ENCODE peak calls at places on chromosomes 7 and 10, in seven cellular contexts. One of them, this sample, is unnamed.

GRCh38 chr10:119688033-119688508 is 36.9 kb downstream of the BAG3 start:
- DNase-seq in testis: no peak
- DNase-seq in IMR-90: no peak
- DNase-seq in fibroblast of pulmonary artery: no peak
- DNase-seq in cardiac fibroblast: no peak
- DNase-seq in fibroblast of lung: no peak
- DNase-seq in transverse colon: no peak
- DNase-seq in this sample: no peak

GRCh38 chr7:151427705-151428392 is 12.1 kb downstream of the CRYGN start:
- DNase-seq in fibroblast of lung: no peak
- DNase-seq in fibroblast of pulmonary artery: no peak
- DNase-seq in testis: no peak
- DNase-seq in IMR-90: no peak
- DNase-seq in transverse colon: no peak
- DNase-seq in cardiac fibroblast: no peak
- DNase-seq in this sample: no peak

GRCh38 chr7:115984105-115984504 is 46.5 kb downstream of the TFEC start:
- DNase-seq in testis: no peak
- DNase-seq in transverse colon: no peak
- DNase-seq in fibroblast of pulmonary artery: peak; percentile 17
- DNase-seq in fibroblast of lung: peak; percentile 26
- DNase-seq in cardiac fibroblast: peak; percentile 17
- DNase-seq in IMR-90: peak; percentile 43
- DNase-seq in this sample: peak; percentile 23

GRCh38 chr7:39458346-39458745 is 107.9 kb upstream of the YAE1 start:
- DNase-seq in IMR-90: no peak
- DNase-seq in fibroblast of lung: no peak
- DNase-seq in testis: peak; percentile 40
- DNase-seq in transverse colon: no peak
- DNase-seq in cardiac fibroblast: peak; percentile 3
- DNase-seq in fibroblast of pulmonary artery: no peak
- DNase-seq in this sample: peak; percentile 6

GRCh38 chr7:98557538-98558031 is 59.5 kb upstream of the NPTX2 start:
- DNase-seq in transverse colon: no peak
- DNase-seq in testis: no peak
- DNase-seq in fibroblast of lung: no peak
- DNase-seq in fibroblast of pulmonary artery: no peak
- DNase-seq in cardiac fibroblast: no peak
- DNase-seq in IMR-90: no peak
- DNase-seq in this sample: no peak

GRCh38 chr7:39971924-39972323 is 21.9 kb downstream of the CDK13 start:
- DNase-seq in testis: no peak
- DNase-seq in transverse colon: no peak
- DNase-seq in IMR-90: no peak
- DNase-seq in fibroblast of lung: no peak
- DNase-seq in fibroblast of pulmonary artery: no peak
- DNase-seq in cardiac fibroblast: no peak
- DNase-seq in this sample: no peak

GRCh38 chr10:129814681-129815646 is 149.1 kb downstream of the EBF3 start:
- DNase-seq in testis: no peak
- DNase-seq in IMR-90: no peak
- DNase-seq in cardiac fibroblast: no peak
- DNase-seq in fibroblast of pulmonary artery: no peak
- DNase-seq in transverse colon: no peak
- DNase-seq in fibroblast of lung: no peak
- DNase-seq in this sample: no peak

GRCh38 chr7:34320926-34321609 is 336.9 kb upstream of the NPSR1 start:
- DNase-seq in IMR-90: peak; percentile 58
- DNase-seq in transverse colon: peak; percentile 68
- DNase-seq in fibroblast of pulmonary artery: peak; percentile 80
- DNase-seq in cardiac fibroblast: peak; percentile 79
- DNase-seq in fibroblast of lung: peak; percentile 66
- DNase-seq in testis: peak; percentile 84
- DNase-seq in this sample: peak; percentile 62

GRCh38 chr10:97713351-97713827 is at the start of gene MARVELD1:
- DNase-seq in fibroblast of pulmonary artery: peak; percentile 85
- DNase-seq in IMR-90: peak; percentile 77
- DNase-seq in fibroblast of lung: peak; percentile 87
- DNase-seq in transverse colon: peak; percentile 70
- DNase-seq in testis: peak; percentile 68
- DNase-seq in cardiac fibroblast: peak; percentile 78
- DNase-seq in this sample: peak; percentile 77

GRCh38 chr7:91093181-91093580 is 171.1 kb upstream of the FZD1 start:
- DNase-seq in cardiac fibroblast: no peak
- DNase-seq in transverse colon: no peak
- DNase-seq in fibroblast of lung: no peak
- DNase-seq in fibroblast of pulmonary artery: no peak
- DNase-seq in testis: no peak
- DNase-seq in IMR-90: no peak
- DNase-seq in this sample: no peak
- H3K4me3 ChIP-seq in cardiac fibroblast: no peak overlapping the region
- H3K4me3 ChIP-seq in transverse colon: no peak overlapping the region
- H3K4me3 ChIP-seq in fibroblast of lung: no peak overlapping the region
- H3K4me3 ChIP-seq in fibroblast of pulmonary artery: no peak overlapping the region
- H3K4me3 ChIP-seq in testis: no peak overlapping the region
- H3K4me3 ChIP-seq in IMR-90: no peak overlapping the region
- H3K4me3 ChIP-seq in this sample: no peak overlapping the region

GRCh38 chr10:73210395-73211105 is 36.5 kb downstream of the DNAJC9 start:
- DNase-seq in transverse colon: no peak
- DNase-seq in IMR-90: no peak
- DNase-seq in testis: no peak
- DNase-seq in fibroblast of pulmonary artery: no peak
- DNase-seq in fibroblast of lung: no peak
- DNase-seq in cardiac fibroblast: no peak
- DNase-seq in this sample: no peak

GRCh38 chr10:73205956-73206355 is 38.0 kb downstream of the FAM149B1 start:
- DNase-seq in cardiac fibroblast: no peak
- DNase-seq in transverse colon: no peak
- DNase-seq in testis: no peak
- DNase-seq in IMR-90: no peak
- DNase-seq in fibroblast of pulmonary artery: no peak
- DNase-seq in fibroblast of lung: no peak
- DNase-seq in this sample: no peak

GRCh38 chr10:73209705-73210104 is 37.4 kb downstream of the DNAJC9 start:
- DNase-seq in IMR-90: peak; percentile 70
- DNase-seq in cardiac fibroblast: peak; percentile 72
- DNase-seq in fibroblast of pulmonary artery: peak; percentile 72
- DNase-seq in fibroblast of lung: peak; percentile 4
- DNase-seq in testis: no peak
- DNase-seq in transverse colon: no peak
- DNase-seq in this sample: peak; percentile 17

GRCh38 chr10:73206385-73206784 is 38.5 kb downstream of the FAM149B1 start:
- DNase-seq in cardiac fibroblast: no peak
- DNase-seq in transverse colon: no peak
- DNase-seq in testis: no peak
- DNase-seq in IMR-90: no peak
- DNase-seq in fibroblast of lung: no peak
- DNase-seq in fibroblast of pulmonary artery: no peak
- DNase-seq in this sample: no peak

DNA sequence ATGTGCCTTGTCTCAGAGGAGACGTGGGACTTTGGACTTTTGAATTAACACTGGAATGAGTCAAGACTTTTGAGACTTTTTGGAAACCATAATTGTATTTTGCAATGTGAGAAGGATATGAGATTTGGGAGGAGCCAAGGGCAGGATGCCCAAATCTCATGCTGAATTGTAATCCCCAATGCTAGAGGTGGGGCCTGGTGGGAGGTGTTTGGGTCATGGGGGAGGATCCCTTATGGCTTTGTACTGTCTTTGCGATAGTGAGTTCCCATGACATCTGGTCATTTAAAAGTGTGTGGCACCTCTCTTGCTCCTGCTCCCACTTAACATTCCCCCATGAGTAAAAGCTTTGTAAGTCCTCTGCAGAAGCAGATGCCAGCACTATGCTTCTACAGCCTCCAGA is 39.2 kb downstream of the DNAJC9 start:
- DNase-seq in transverse colon: no peak
- DNase-seq in IMR-90: no peak
- DNase-seq in cardiac fibroblast: peak; percentile 17
- DNase-seq in fibroblast of pulmonary artery: no peak
- DNase-seq in testis: no peak
- DNase-seq in fibroblast of lung: no peak
- DNase-seq in this sample: peak; percentile 20
- H3K4me3 ChIP-seq in transverse colon: no peak overlapping the region
- H3K4me3 ChIP-seq in IMR-90: no peak overlapping the region
- H3K4me3 ChIP-seq in cardiac fibroblast: no peak overlapping the region
- H3K4me3 ChIP-seq in fibroblast of pulmonary artery: no peak overlapping the region
- H3K4me3 ChIP-seq in testis: no peak overlapping the region
- H3K4me3 ChIP-seq in fibroblast of lung: no peak overlapping the region
- H3K4me3 ChIP-seq in this sample: no peak overlapping the region

GRCh38 chr10:20935926-20936325 is 38.8 kb upstream of the NEBL start:
- DNase-seq in transverse colon: no peak
- DNase-seq in fibroblast of pulmonary artery: peak; percentile 9
- DNase-seq in fibroblast of lung: peak; percentile 37
- DNase-seq in testis: no peak
- DNase-seq in IMR-90: no peak
- DNase-seq in cardiac fibroblast: peak; percentile 51
- DNase-seq in this sample: peak; percentile 33
- H3K4me3 ChIP-seq in transverse colon: no peak overlapping the region
- H3K4me3 ChIP-seq in fibroblast of pulmonary artery: no peak overlapping the region
- H3K4me3 ChIP-seq in fibroblast of lung: no peak overlapping the region
- H3K4me3 ChIP-seq in testis: no peak overlapping the region
- H3K4me3 ChIP-seq in IMR-90: no peak overlapping the region
- H3K4me3 ChIP-seq in cardiac fibroblast: no peak overlapping the region
- H3K4me3 ChIP-seq in this sample: no peak overlapping the region

DNA sequence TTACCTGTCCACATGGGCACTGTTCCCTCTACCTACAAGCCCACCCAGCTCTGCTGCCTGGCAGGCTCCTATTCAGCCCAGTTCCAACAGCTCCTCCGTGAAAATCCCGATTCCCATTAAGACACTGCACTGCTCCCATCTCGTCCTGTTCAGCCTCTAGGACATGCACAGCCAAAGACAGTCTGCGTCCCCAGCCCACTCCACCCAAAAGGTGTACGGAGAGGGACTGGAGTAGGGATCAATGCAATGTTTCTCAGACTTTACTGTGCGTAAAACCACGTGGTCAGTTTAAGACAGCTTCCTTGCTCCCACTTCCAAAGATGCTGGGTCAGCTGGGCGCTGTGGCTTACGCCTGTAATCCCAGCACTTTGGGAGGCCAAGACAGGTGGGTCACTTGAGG is 19.9 kb downstream of the FGFR2 start:
- DNase-seq in IMR-90: no peak
- DNase-seq in transverse colon: no peak
- DNase-seq in cardiac fibroblast: no peak
- DNase-seq in fibroblast of pulmonary artery: no peak
- DNase-seq in fibroblast of lung: no peak
- DNase-seq in testis: no peak
- DNase-seq in this sample: no peak
- H3K4me3 ChIP-seq in IMR-90: no peak overlapping the region
- H3K4me3 ChIP-seq in transverse colon: no peak overlapping the region
- H3K4me3 ChIP-seq in cardiac fibroblast: no peak overlapping the region
- H3K4me3 ChIP-seq in fibroblast of pulmonary artery: no peak overlapping the region
- H3K4me3 ChIP-seq in fibroblast of lung: no peak overlapping the region
- H3K4me3 ChIP-seq in testis: no peak overlapping the region
- H3K4me3 ChIP-seq in this sample: no peak overlapping the region

DNA sequence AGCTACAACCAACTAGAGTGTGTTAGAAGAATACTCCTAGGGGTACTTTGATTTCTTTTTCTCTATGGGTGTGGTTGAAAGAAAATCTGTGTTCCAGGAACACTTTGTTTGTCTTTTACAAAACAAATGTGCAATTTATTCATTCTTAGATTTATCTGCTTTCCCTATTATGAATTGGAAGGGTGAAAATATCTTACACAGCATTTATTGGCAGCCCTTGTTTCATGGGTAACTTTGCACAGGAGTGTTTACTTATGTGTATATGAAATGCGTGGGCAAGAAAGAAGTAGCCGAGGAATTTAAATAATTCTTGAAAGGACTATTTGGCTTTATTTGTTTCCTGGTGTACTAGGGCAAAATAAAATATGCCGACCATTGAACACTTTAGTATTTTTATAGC is 93.6 kb downstream of the ARID5B start:
- DNase-seq in fibroblast of pulmonary artery: no peak
- DNase-seq in testis: no peak
- DNase-seq in IMR-90: no peak
- DNase-seq in transverse colon: no peak
- DNase-seq in fibroblast of lung: no peak
- DNase-seq in cardiac fibroblast: no peak
- DNase-seq in this sample: no peak
- H3K4me3 ChIP-seq in fibroblast of pulmonary artery: no peak overlapping the region
- H3K4me3 ChIP-seq in testis: no peak overlapping the region
- H3K4me3 ChIP-seq in IMR-90: no peak overlapping the region
- H3K4me3 ChIP-seq in transverse colon: no peak overlapping the region
- H3K4me3 ChIP-seq in fibroblast of lung: no peak overlapping the region
- H3K4me3 ChIP-seq in cardiac fibroblast: no peak overlapping the region
- H3K4me3 ChIP-seq in this sample: no peak overlapping the region

GRCh38 chr7:7035851-7036250 is 146.5 kb upstream of the C1GALT1 start:
- DNase-seq in testis: no peak
- DNase-seq in fibroblast of lung: no peak
- DNase-seq in transverse colon: no peak
- DNase-seq in cardiac fibroblast: no peak
- DNase-seq in fibroblast of pulmonary artery: no peak
- DNase-seq in IMR-90: no peak
- DNase-seq in this sample: no peak

DNA sequence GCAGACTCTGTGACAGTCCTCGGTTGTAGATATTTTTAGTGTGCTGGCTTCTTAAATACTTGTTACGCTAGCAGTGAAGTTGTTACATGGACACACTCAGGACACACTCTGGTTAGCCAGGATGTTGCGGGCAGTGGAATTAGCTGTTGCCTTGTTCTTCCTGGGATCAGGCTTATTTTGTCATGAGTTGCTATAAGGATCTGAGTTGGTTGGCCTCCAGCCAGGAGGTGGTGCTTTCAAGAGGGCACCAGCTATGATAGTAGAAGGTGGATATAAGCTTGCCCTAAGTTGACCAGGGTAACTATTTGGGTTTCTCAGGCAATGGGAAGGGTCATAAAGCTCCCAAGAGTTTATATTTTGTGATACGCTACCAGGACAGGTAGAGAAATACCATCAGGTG is 150.1 kb upstream of the C1GALT1 start:
- DNase-seq in testis: no peak
- DNase-seq in fibroblast of lung: no peak
- DNase-seq in IMR-90: no peak
- DNase-seq in cardiac fibroblast: no peak
- DNase-seq in transverse colon: no peak
- DNase-seq in fibroblast of pulmonary artery: no peak
- DNase-seq in this sample: no peak
- H3K4me3 ChIP-seq in testis: no peak overlapping the region
- H3K4me3 ChIP-seq in fibroblast of lung: no peak overlapping the region
- H3K4me3 ChIP-seq in IMR-90: no peak overlapping the region
- H3K4me3 ChIP-seq in cardiac fibroblast: no peak overlapping the region
- H3K4me3 ChIP-seq in transverse colon: no peak overlapping the region
- H3K4me3 ChIP-seq in fibroblast of pulmonary artery: no peak overlapping the region
- H3K4me3 ChIP-seq in this sample: no peak overlapping the region

This sample was measured in fibroblast of mammary gland.